ENCODE peak calls at places on chromosomes 2 and 18, in seven cellular contexts. Z is AG10803; P is right atrium auricular region; M is GM13977; Q is GM12864; G is CD8-positive, alpha-beta T cell; A is astrocyte of the spinal cord. H is an unnamed sample.

GRCh38 chr2:63790913-63791312 is 50.8 kb upstream of the UGP2 start:
- DNase-seq in Z (peak; percentile 84), P (no peak), M (no peak), Q (no peak), G (no peak), A (peak; percentile 87), H (no peak)

GRCh38 chr2:149561309-149561926 is 26.2 kb downstream of the MMADHC start:
- DNase-seq in Z (peak; percentile 27), P (no peak), M (peak; percentile 32), Q (no peak), G (no peak), A (peak; percentile 48), H (peak; percentile 22)

GRCh38 chr18:56124186-56124585 is 514.2 kb downstream of the TXNL1 start:
- DNase-seq in Z (peak; percentile 92), P (no peak), M (no peak), Q (no peak), G (no peak), A (peak; percentile 80), H (no peak)

GRCh38 chr18:65968605-65969004 is 217.8 kb downstream of the CDH7 start:
- DNase-seq in Z (no peak), P (no peak), M (no peak), Q (no peak), G (no peak), A (no peak), H (no peak)

GRCh38 chr2:172370821-172371455 is 56.4 kb upstream of the ITGA6 start:
- DNase-seq in Z (no peak), P (no peak), M (no peak), Q (no peak), G (no peak), A (no peak), H (no peak)

GRCh38 chr2:157439792-157440186 is 4.1 kb downstream of the CYTIP start:
- DNase-seq in Z (no peak), P (no peak), M (peak; percentile 7), Q (no peak), G (peak; percentile 34), A (no peak), H (peak; percentile 35)

GRCh38 chr2:101546376-101547058 is 71.6 kb upstream of the RFX8 start:
- DNase-seq in Z (peak; percentile 51), P (no peak), M (no peak), Q (no peak), G (no peak), A (peak; percentile 59), H (no peak)

GRCh38 chr2:96690306-96691021 is 47.9 kb downstream of the FER1L5 start:
- DNase-seq in Z (no peak), P (no peak), M (no peak), Q (no peak), G (no peak), A (no peak), H (no peak)

GRCh38 chr18:47893939-47894699 is 36.3 kb downstream of the SMAD2 start:
- DNase-seq in Z (no peak), P (no peak), M (no peak), Q (no peak), G (no peak), A (no peak), H (no peak)

GRCh38 chr2:122707224-122707824 is 951.9 kb downstream of the TSN start:
- DNase-seq in Z (no peak), P (no peak), M (peak; percentile 38), Q (no peak), G (no peak), A (no peak), H (peak; percentile 25)

GRCh38 chr2:106833248-106833647 is 52.7 kb downstream of the ST6GAL2 start:
- DNase-seq in Z (no peak), P (no peak), M (no peak), Q (no peak), G (no peak), A (no peak), H (no peak)

GRCh38 chr2:98541906-98542305 is 66.4 kb downstream of the COA5 start:
- DNase-seq in Z (no peak), P (no peak), M (no peak), Q (no peak), G (no peak), A (no peak), H (peak; percentile 50)

GRCh38 chr2:29281585-29281984 is 166.4 kb downstream of the CLIP4 start:
- DNase-seq in Z (peak; percentile 8), P (no peak), M (no peak), Q (no peak), G (no peak), A (peak; percentile 80), H (no peak)

GRCh38 chr2:85540131-85540587 is 1.2 kb downstream of the MAT2A start:
- DNase-seq in Z (peak; percentile 30), P (no peak), M (no peak), Q (no peak), G (no peak), A (no peak), H (no peak)

GRCh38 chr2:239164281-239164871 is 236.4 kb downstream of the HDAC4 start:
- DNase-seq in Z (no peak), P (no peak), M (no peak), Q (no peak), G (peak; percentile 47), A (no peak), H (no peak)

GRCh38 chr2:240593026-240593702 is 6.6 kb downstream of the CAPN10 start:
- DNase-seq in Z (no peak), P (no peak), M (no peak), Q (no peak), G (no peak), A (no peak), H (no peak)

GRCh38 chr2:106057206-106057605 is 136.9 kb downstream of the UXS1 start:
- DNase-seq in Z (no peak), P (no peak), M (no peak), Q (no peak), G (peak; percentile 75), A (no peak), H (no peak)

DNA sequence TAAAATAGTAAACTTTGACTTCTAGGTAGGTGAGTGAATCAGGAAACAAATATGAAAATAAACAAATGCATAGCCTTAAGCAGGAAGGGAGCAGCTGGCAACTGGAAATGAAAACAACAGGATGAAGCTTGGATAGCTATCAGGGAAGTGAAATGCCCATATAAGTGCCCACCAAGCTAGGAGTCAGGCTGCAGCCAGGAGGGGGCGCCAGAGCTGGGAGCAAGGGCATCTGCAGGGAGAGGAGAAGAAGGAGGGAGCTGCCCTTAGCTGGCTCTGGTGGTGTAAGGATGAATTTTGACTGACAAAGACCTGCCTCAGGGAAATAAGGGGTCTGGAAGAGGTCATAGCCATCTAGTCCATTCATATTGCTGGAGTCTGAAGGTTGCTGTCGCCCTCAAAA is 298.3 kb downstream of the TDRD15 start:
- DNase-seq in Z (no peak), P (no peak), M (peak; percentile 23), Q (no peak), G (no peak), A (no peak), H (peak; percentile 37)
- TF ChIP-seq CTCF in Z (no peak), P (no peak), M (peak; percentile 79), Q (peak; percentile 81), G (no peak), A (peak; percentile 36), H (peak; percentile 51)

DNA sequence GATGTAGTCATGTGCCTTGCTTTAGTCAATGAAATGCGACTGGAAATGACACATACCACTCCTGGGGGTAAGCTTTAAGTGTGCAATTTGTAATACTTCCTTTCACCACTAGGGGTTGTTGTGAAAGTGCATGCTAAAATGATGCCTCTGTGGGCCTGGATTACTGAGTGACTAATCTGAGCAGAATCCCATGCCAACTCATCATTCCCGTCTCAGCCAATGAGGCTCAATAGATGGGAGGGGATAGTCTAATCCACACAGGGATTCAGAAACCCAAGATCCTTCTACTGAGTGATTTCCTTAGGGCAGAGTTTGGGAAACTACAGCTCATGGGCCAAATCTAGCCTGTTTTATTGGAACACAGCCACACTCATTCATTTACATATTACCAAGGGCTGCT is 54.0 kb downstream of the HRH4 start:
- DNase-seq in Z (peak; percentile 21), P (no peak), M (peak; percentile 59), Q (peak; percentile 15), G (no peak), A (peak; percentile 43), H (peak; percentile 44)
- TF ChIP-seq CTCF in Z (peak; percentile 48), P (no peak), M (peak; percentile 49), Q (peak; percentile 71), G (peak; percentile 63), A (peak; percentile 41), H (peak; percentile 50)

GRCh38 chr18:25915907-25916306 is 174.5 kb downstream of the SS18 start:
- DNase-seq in Z (no peak), P (no peak), M (no peak), Q (no peak), G (no peak), A (no peak), H (no peak)
- TF ChIP-seq CTCF in Z (no peak), P (no peak), M (no peak), Q (peak; percentile 43), G (no peak), A (no peak), H (no peak)

DNA sequence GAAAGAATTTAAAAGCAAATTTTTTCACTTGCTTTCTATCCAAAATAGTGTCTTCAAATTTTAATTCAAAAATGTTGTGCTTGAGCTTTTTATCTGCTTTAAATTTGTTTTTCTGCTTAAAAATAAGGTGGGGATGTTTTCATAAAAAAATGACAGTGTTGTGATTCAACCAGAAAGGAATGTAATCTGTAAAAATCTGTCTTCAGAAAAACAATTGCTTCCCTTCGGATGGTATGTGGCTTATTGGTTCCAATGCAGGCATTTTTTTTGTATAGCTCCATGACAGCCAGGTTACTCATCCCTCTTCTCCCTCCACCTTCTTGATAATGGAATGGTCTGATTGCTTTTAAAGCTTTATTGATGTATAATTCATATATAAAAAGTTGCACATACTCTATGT is 363.6 kb upstream of the SPHKAP start:
- DNase-seq in Z (peak; percentile 76), P (no peak), M (no peak), Q (no peak), G (no peak), A (peak; percentile 36), H (no peak)
- TF ChIP-seq CTCF in Z (no peak), P (no peak), M (no peak), Q (no peak), G (no peak), A (no peak), H (no peak)

DNA sequence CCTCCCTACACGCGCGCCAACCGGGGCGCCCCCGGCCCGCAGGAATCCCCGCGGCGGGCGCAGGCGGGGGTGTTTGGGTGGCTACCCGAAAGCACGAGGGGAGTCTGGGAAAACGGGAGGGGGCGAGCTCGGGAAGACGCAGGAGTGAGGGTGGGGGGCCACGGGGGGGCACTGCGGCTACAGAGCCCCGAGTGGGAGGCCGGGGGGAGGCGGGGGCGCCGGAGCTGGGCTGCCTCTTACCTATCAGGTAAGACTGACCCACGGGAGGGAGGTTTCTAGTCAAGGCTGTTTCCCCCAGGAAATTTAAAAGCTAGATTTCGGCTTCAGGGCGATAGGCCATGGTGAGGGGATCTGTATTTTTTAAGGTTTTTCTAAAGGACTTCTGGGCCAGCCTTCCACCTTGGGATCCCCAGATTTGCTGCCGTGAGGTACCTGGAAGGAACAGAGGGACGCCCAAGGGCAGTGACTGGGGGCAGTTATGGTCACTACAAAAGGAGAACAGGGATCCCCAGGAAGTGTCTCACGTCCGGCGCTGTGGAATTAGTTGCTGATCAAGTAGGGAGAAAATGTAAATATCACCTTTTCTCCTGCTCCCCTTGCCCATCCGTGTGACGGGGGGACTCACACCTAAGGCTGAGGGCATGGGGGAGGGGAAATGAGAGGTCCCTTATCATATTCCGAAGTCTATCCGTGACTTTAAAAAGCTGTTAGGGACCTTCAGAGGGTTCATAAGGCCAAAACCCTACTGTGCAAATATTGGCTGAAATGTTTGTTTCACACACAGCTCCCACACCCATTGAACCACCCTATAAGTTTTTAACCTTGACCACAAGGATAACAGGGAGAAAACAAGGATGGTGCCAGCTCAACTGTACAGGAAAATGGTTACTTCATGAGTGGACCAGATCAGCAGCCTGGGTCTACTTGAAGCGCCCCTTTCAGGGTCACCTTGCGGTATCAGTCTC is 638 bp upstream of the IRS1 start:
- DNase-seq in Z (peak; percentile 14), P (peak; percentile 64), M (peak; percentile 36), Q (no peak), G (no peak), A (peak; percentile 26), H (no peak)
- TF ChIP-seq CTCF in Z (no peak), P (no peak), M (no peak), Q (no peak), G (peak; percentile 43), A (no peak), H (no peak)

H was measured in GM10248.